ENCODE peak calls at places on chromosome 17, in seven cellular contexts. M is CD8-positive, alpha-beta T cell; S is endothelial cell of umbilical vein; R is cardiac muscle cell; K is body of pancreas; B is kidney epithelial cell; I is adrenal gland. Q is an unnamed sample.

GRCh38 chr17:35069311-35069710 is 5.8 kb upstream of the RFFL start:
- DNase-seq in M (no peak), S (no peak), R (no peak), K (no peak), B (no peak), I (no peak), Q (no peak)

GRCh38 chr17:36544049-36544319 is 735 bp upstream of the GGNBP2 start:
- DNase-seq in M (peak; percentile 53), S (peak; percentile 67), R (peak; percentile 53), K (peak; percentile 42), B (no peak), I (no peak), Q (no peak)

GRCh38 chr17:7102421-7102820 is 12.2 kb downstream of the ASGR2 start:
- DNase-seq in M (no peak), S (no peak), R (no peak), K (no peak), B (no peak), I (no peak), Q (no peak)

GRCh38 chr17:30821751-30822723 is 2.5 kb downstream of the CRLF3 start:
- DNase-seq in M (no peak), S (no peak), R (no peak), K (no peak), B (no peak), I (no peak), Q (no peak)

GRCh38 chr17:80886641-80887573 is 104.7 kb upstream of the CHMP6 start:
- DNase-seq in M (no peak), S (no peak), R (no peak), K (no peak), B (no peak), I (no peak), Q (no peak)

GRCh38 chr17:61279476-61280145 is 120.0 kb upstream of the TBX2 start:
- DNase-seq in M (no peak), S (no peak), R (no peak), K (no peak), B (no peak), I (no peak), Q (no peak)

GRCh38 chr17:57138956-57139576 is 54.0 kb downstream of the AKAP1 start:
- DNase-seq in M (no peak), S (no peak), R (no peak), K (no peak), B (no peak), I (no peak), Q (no peak)

GRCh38 chr17:75707096-75707720 is 14.1 kb upstream of the ITGB4 start:
- DNase-seq in M (no peak), S (peak; percentile 97), R (no peak), K (no peak), B (no peak), I (peak; percentile 35), Q (no peak)

GRCh38 chr17:68053237-68054030 is 17.9 kb downstream of the KPNA2 start:
- DNase-seq in M (no peak), S (peak; percentile 97), R (no peak), K (no peak), B (no peak), I (no peak), Q (peak; percentile 77)

GRCh38 chr17:56167491-56167890 is 14.2 kb downstream of the ANKFN1 start:
- DNase-seq in M (no peak), S (no peak), R (no peak), K (no peak), B (no peak), I (no peak), Q (no peak)

GRCh38 chr17:17403899-17404576 is 72.8 kb upstream of the MED9 start:
- DNase-seq in M (peak; percentile 88), S (peak; percentile 82), R (no peak), K (peak; percentile 25), B (no peak), I (no peak), Q (no peak)

GRCh38 chr17:62652251-62653001 is 25.0 kb downstream of the MRC2 start:
- DNase-seq in M (peak; percentile 66), S (peak; percentile 83), R (peak; percentile 35), K (peak; percentile 69), B (no peak), I (peak; percentile 54), Q (no peak)

GRCh38 chr17:62966426-62967110 is 533 bp downstream of the TANC2 start:
- DNase-seq in M (no peak), S (peak; percentile 32), R (peak; percentile 65), K (peak; percentile 79), B (no peak), I (peak; percentile 15), Q (no peak)

GRCh38 chr17:30808785-30809286 is 15.7 kb downstream of the CRLF3 start:
- DNase-seq in M (peak; percentile 65), S (peak; percentile 62), R (no peak), K (no peak), B (no peak), I (no peak), Q (no peak)

GRCh38 chr17:46841561-46842379 is 9.6 kb upstream of the WNT9B start:
- DNase-seq in M (no peak), S (no peak), R (peak; percentile 65), K (peak; percentile 52), B (no peak), I (no peak), Q (no peak)

GRCh38 chr17:68381076-68381900 is 76.0 kb downstream of the WIPI1 start:
- DNase-seq in M (no peak), S (peak; percentile 46), R (no peak), K (no peak), B (peak; percentile 92), I (peak; percentile 57), Q (peak; percentile 97)

GRCh38 chr17:81336296-81336929 is 41.3 kb upstream of the SLC38A10 start:
- DNase-seq in M (no peak), S (no peak), R (no peak), K (no peak), B (no peak), I (no peak), Q (no peak)

GRCh38 chr17:77836557-77837041 is 121.9 kb upstream of the TNRC6C start:
- DNase-seq in M (no peak), S (no peak), R (no peak), K (peak; percentile 44), B (no peak), I (no peak), Q (no peak)

GRCh38 chr17:68344701-68345136 is 53.4 kb downstream of the ARSG start:
- DNase-seq in M (peak; percentile 75), S (no peak), R (no peak), K (no peak), B (no peak), I (no peak), Q (no peak)

GRCh38 chr17:38591759-38592241 is 14.0 kb downstream of the SRCIN1 start:
- DNase-seq in M (no peak), S (no peak), R (no peak), K (no peak), B (peak; percentile 18), I (no peak), Q (no peak)

GRCh38 chr17:6044261-6044660 is 25.9 kb upstream of the WSCD1 start:
- DNase-seq in M (no peak), S (no peak), R (no peak), K (no peak), B (no peak), I (no peak), Q (no peak)

GRCh38 chr17:16438557-16439302 is 23.4 kb downstream of the TRPV2 start:
- DNase-seq in M (peak; percentile 94), S (peak; percentile 100), R (peak; percentile 99), K (peak; percentile 96), B (peak; percentile 96), I (peak; percentile 98), Q (peak; percentile 99)

GRCh38 chr17:33934696-33935095 is 320.4 kb upstream of the CCL2 start:
- DNase-seq in M (no peak), S (no peak), R (no peak), K (no peak), B (no peak), I (no peak), Q (no peak)

GRCh38 chr17:3475155-3475808 is 515 bp upstream of the ASPA start:
- DNase-seq in M (no peak), S (no peak), R (no peak), K (no peak), B (no peak), I (no peak), Q (no peak)
- H3K4me3 ChIP-seq in M (no peak overlapping the region), S (no peak overlapping the region), R (no peak overlapping the region), K (no peak overlapping the region), B (no peak overlapping the region), I (no peak overlapping the region), Q (no peak overlapping the region)

DNA sequence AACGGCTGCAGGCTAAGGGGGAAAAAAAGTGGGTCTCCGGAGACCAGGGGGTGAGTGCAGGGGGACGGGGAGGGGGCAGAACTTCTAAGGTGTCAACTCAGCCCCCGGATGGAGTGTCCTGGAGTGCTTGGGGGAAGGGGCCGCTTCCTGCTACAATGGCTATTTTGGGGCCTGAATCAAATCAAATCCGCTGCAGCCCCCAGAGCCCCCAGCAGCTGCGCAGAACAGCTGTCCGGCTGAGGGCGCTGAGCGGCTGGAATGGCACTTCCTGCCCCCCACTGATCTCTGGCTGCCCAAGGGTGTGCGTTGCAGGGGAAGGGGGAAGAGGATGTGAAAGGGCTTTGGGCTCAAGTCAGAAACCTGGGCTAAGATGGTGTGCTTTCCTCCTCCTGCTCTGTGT is 24.2 kb upstream of the PHB1 start:
- DNase-seq in M (no peak), S (no peak), R (no peak), K (no peak), B (no peak), I (peak; percentile 7), Q (no peak)
- TF ChIP-seq CTCF in M (no peak), S (no peak), R (no peak), K (no peak), B (no peak), I (no peak), Q (no peak)

GRCh38 chr17:8693328-8693727 is 51.3 kb downstream of the CCDC42 start:
- DNase-seq in M (no peak), S (no peak), R (no peak), K (no peak), B (no peak), I (no peak), Q (no peak)
- H3K4me3 ChIP-seq in M (no peak overlapping the region), S (no peak overlapping the region), R (no peak overlapping the region), K (no peak overlapping the region), B (no peak overlapping the region), I (no peak overlapping the region), Q (no peak overlapping the region)

GRCh38 chr17:58692239-58693055 is at the start of gene RAD51C:
- DNase-seq in M (peak; percentile 93), S (peak; percentile 82), R (peak; percentile 47), K (peak; percentile 85), B (peak; percentile 44), I (peak; percentile 89), Q (peak; percentile 28)
- TF ChIP-seq CTCF in M (no peak), S (no peak), R (no peak), K (no peak), B (no peak), I (no peak), Q (no peak)

DNA sequence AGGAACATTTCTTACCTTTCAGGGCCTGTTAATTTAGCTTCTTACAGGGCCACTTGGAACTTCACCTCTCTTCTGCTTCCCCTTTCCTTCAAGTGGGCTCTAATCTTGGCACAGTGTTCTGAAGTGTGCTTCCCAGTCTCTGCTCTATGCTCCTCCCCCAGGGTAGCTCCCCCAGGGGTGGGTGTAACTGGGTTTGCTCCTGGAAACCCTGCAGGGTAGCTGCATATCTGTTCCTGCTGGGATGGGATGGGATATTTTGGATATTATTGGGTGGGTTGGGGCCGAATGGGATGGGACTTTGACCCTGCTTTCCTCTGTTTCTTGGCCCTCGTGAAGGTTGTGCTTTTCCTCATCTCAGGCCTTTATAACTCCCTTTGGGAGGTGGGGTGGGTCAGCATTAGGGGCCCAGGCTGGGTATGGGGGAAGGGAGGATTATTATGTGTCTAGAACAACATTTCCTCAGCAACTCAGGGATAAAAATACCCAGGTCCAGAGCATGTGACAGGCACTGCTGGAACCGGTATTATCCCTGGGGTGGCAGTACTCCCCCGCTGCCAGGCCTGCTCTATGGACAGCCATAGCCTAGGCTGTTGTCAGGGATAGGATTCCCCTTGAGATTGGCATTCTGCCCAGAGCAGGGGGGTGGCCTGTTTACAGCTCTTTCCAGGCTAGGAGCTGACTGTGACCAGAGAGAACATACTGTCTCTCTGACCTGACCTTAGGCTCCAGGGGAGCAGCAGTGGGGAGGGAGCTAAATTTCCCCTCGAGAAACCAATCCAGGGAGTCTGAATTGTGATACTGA is 5.0 kb downstream of the NFE2L1 start:
- DNase-seq in M (no peak), S (peak; percentile 63), R (peak; percentile 76), K (peak; percentile 69), B (no peak), I (peak; percentile 93), Q (no peak)
- H3K4me3 ChIP-seq in M (no peak overlapping the region), S (peak overlapping the region; percentile 8), R (no peak overlapping the region), K (no peak overlapping the region), B (no peak overlapping the region), I (no peak overlapping the region), Q (peak overlapping the region; percentile 14)

Q was measured in AG09309.